ENCODE peak calls at places on chromosomes 3 and 15, in nine cellular contexts. U is tibial nerve; V is endothelial cell of umbilical vein; O is adrenal gland; R is lung; K is CD4-positive, alpha-beta T cell; P is effector memory CD4-positive, alpha-beta T cell; A is left lung; I is upper lobe of right lung. W is an unnamed sample.
A peak's percentile ranks its signal among the peaks of the same experiment; 100 is the strongest.

GRCh38 chr3:128486692-128487537 is 6.1 kb downstream of the GATA2 start:
- DNase-seq in P (no peak), I (peak; percentile 64), A (no peak), R (no peak), K (no peak), V (peak; percentile 43), U (no peak), O (no peak), W (no peak)

GRCh38 chr3:171854649-171855305 is 11.6 kb downstream of the TMEM212 start:
- DNase-seq in K (no peak), V (no peak), P (no peak), U (no peak), I (no peak), R (no peak), A (no peak), O (no peak), W (no peak)

GRCh38 chr3:45773714-45774449 is 22.5 kb downstream of the SLC6A20 start:
- DNase-seq in O (peak; percentile 5), R (no peak), I (no peak), V (peak; percentile 20), K (no peak), P (no peak), A (no peak), U (no peak), W (no peak)

GRCh38 chr3:189502676-189503257 is 128.4 kb upstream of the TP63 start:
- DNase-seq in I (no peak), K (no peak), O (no peak), R (no peak), V (no peak), U (no peak), P (no peak), A (no peak), W (no peak)

GRCh38 chr3:9947025-9947995 is 4.9 kb downstream of the PRRT3 start:
- DNase-seq in I (peak; percentile 90), U (peak; percentile 40), O (peak; percentile 77), K (no peak), A (peak; percentile 77), V (peak; percentile 80), R (peak; percentile 73), P (no peak), W (peak; percentile 81)

GRCh38 chr3:179421500-179421899 is 29.8 kb downstream of the GNB4 start:
- DNase-seq in A (no peak), O (no peak), K (no peak), R (no peak), U (peak; percentile 23), V (peak; percentile 53), I (no peak), P (no peak), W (no peak)

GRCh38 chr3:49757197-49757596 is 29.1 kb downstream of the IP6K1 start:
- DNase-seq in P (no peak), U (no peak), K (no peak), R (no peak), A (no peak), O (no peak), I (no peak), V (no peak), W (no peak)

GRCh38 chr3:128297401-128298138 is 144.3 kb downstream of the EEFSEC start:
- DNase-seq in K (no peak), U (no peak), I (no peak), A (no peak), V (no peak), R (no peak), P (no peak), O (peak; percentile 34), W (no peak)

GRCh38 chr15:67120839-67121540 is 55.6 kb downstream of the SMAD3 start:
- DNase-seq in V (peak; percentile 98), R (peak; percentile 76), K (peak; percentile 83), A (peak; percentile 92), U (peak; percentile 77), P (peak; percentile 86), O (peak; percentile 84), I (peak; percentile 90), W (peak; percentile 97)

GRCh38 chr3:35385271-35385670 is 254.1 kb upstream of the ARPP21 start:
- DNase-seq in V (no peak), K (no peak), A (no peak), I (no peak), O (no peak), P (no peak), R (no peak), U (no peak), W (no peak)

GRCh38 chr3:107740992-107741896 is 218.5 kb downstream of the BBX start:
- DNase-seq in K (no peak), V (peak; percentile 59), I (no peak), P (no peak), O (no peak), U (no peak), A (no peak), R (no peak), W (no peak)

GRCh38 chr3:89059201-89059600 is 48.2 kb upstream of the EPHA3 start:
- DNase-seq in V (no peak), U (no peak), A (peak; percentile 32), K (no peak), P (no peak), I (no peak), R (no peak), O (no peak), W (peak; percentile 68)

GRCh38 chr15:46723308-46723707 is 994.0 kb upstream of the SEMA6D start:
- DNase-seq in A (no peak), K (no peak), U (no peak), P (no peak), O (no peak), V (no peak), R (no peak), I (no peak), W (no peak)
- H3K9me3 ChIP-seq in A (no peaks in the 10 kb centered on the region), K (peaks cover 9% of the 10 kb centered on the region), U (no peaks in the 10 kb centered on the region), P (no peaks in the 10 kb centered on the region), O (peaks cover 7% of the 10 kb centered on the region), V (no peaks in the 10 kb centered on the region), R (no peaks in the 10 kb centered on the region), I (peaks cover 4% of the 10 kb centered on the region), W (no peaks in the 10 kb centered on the region)

GRCh38 chr3:169245631-169246030 is 417.9 kb downstream of the MECOM start:
- DNase-seq in A (no peak), P (no peak), R (no peak), U (no peak), V (peak; percentile 49), I (no peak), K (no peak), O (no peak), W (no peak)

GRCh38 chr3:169246158-169246557 is 417.4 kb downstream of the MECOM start:
- DNase-seq in I (no peak), O (no peak), P (no peak), V (peak; percentile 32), R (no peak), A (no peak), U (no peak), K (no peak), W (no peak)

GRCh38 chr3:169255506-169255905 is 408.0 kb downstream of the MECOM start:
- DNase-seq in O (no peak), R (no peak), U (no peak), A (no peak), P (no peak), V (no peak), K (no peak), I (no peak), W (no peak)

GRCh38 chr3:169252535-169252934 is 411.0 kb downstream of the MECOM start:
- DNase-seq in I (no peak), V (no peak), K (no peak), U (no peak), A (no peak), R (no peak), P (no peak), O (no peak), W (no peak)

GRCh38 chr3:169250000-169250399 is 413.5 kb downstream of the MECOM start:
- DNase-seq in I (no peak), A (no peak), R (no peak), V (no peak), K (no peak), U (no peak), O (no peak), P (no peak), W (no peak)
- H3K9me3 ChIP-seq in I (no peaks in the 10 kb centered on the region), A (no peaks in the 10 kb centered on the region), R (no peaks in the 10 kb centered on the region), V (no peaks in the 10 kb centered on the region), K (no peaks in the 10 kb centered on the region), U (no peaks in the 10 kb centered on the region), O (no peaks in the 10 kb centered on the region), P (no peaks in the 10 kb centered on the region), W (no peaks in the 10 kb centered on the region)

DNA sequence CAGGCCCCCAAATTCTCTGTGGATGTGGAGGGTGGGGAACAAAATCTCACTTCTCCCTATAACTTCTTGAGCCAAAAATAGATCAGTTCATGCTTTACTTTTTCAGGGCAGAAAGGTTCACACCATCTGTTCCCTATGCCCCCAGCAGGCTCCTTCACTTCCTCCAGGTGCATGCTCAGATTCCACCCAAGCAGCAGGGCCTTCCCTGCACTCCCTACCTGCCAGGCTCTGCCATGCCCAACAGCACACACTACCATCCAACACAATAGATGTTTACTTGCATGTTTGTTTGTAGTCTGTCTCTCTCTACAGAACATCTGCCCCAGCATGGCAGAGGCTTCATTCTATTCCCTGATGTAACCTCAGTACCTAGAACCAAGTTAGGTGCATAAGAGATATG is 43.3 kb downstream of the GABRB3 start:
- DNase-seq in A (no peak), V (no peak), P (no peak), U (no peak), K (no peak), R (no peak), O (no peak), I (no peak), W (no peak)
- H3K9me3 ChIP-seq in A (no peaks in the 10 kb centered on the region), V (peaks cover 12% of the 10 kb centered on the region), P (no peaks in the 10 kb centered on the region), U (no peaks in the 10 kb centered on the region), K (no peaks in the 10 kb centered on the region), R (no peaks in the 10 kb centered on the region), O (no peaks in the 10 kb centered on the region), I (no peaks in the 10 kb centered on the region), W (peaks cover 1% of the 10 kb centered on the region)

DNA sequence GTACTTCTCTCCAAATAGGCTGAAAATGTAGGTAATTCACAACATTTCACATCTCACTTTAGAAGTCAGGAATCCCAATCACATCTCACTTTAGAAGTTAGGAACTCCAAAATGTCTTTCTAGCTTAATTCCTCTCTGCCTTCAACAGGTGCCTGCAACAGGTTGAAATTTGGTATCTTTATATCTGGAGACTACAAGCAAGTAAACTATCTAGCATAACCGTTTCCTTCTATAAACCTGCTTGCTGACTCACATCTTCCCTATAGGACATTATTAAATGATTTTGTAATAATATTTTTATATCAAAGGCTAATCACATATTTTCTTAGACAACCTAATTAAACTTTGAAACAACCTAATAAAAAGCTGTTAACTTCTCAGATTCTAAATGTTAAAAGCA is 18.2 kb downstream of the RFX7 start:
- DNase-seq in O (no peak), V (peak; percentile 11), R (no peak), I (no peak), K (no peak), P (no peak), A (no peak), U (no peak), W (no peak)
- H3K9me3 ChIP-seq in O (peaks cover 12% of the 10 kb centered on the region), V (no peaks in the 10 kb centered on the region), R (no peaks in the 10 kb centered on the region), I (peaks cover 15% of the 10 kb centered on the region), K (peaks cover 33% of the 10 kb centered on the region), P (no peaks in the 10 kb centered on the region), A (no peaks in the 10 kb centered on the region), U (no peaks in the 10 kb centered on the region), W (no peaks in the 10 kb centered on the region)

GRCh38 chr3:20852712-20853111 is 666.7 kb upstream of the SGO1 start:
- DNase-seq in A (no peak), P (no peak), K (no peak), R (no peak), O (no peak), V (no peak), I (no peak), U (no peak), W (no peak)
- H3K9me3 ChIP-seq in A (no peaks in the 10 kb centered on the region), P (no peaks in the 10 kb centered on the region), K (no peaks in the 10 kb centered on the region), R (no peaks in the 10 kb centered on the region), O (no peaks in the 10 kb centered on the region), V (no peaks in the 10 kb centered on the region), I (no peaks in the 10 kb centered on the region), U (no peaks in the 10 kb centered on the region), W (no peaks in the 10 kb centered on the region)